ENCODE peak calls at places on chromosomes 12 and 14, in four cellular contexts. G is A549, A is K562, Z is H1. R is an unnamed sample.
A peak's percentile ranks its signal among the peaks of the same experiment; 100 is the strongest.

GRCh38 chr12:124786065-124786964 is 77.3 kb downstream of the SCARB1 start:
- DNase-seq in G (peak; percentile 46), A (no peak), Z (peak; percentile 88), R (no peak)

GRCh38 chr12:103273645-103274044 is 222.1 kb downstream of the C12orf42 start:
- DNase-seq in G (no peak), A (no peak), Z (no peak), R (no peak)

GRCh38 chr12:126354633-126355032 is 1289.4 kb downstream of the AACS start:
- DNase-seq in G (no peak), A (no peak), Z (no peak), R (no peak)

GRCh38 chr14:45651906-45652305 is 398.9 kb upstream of the MIS18BP1 start:
- DNase-seq in G (no peak), A (no peak), Z (no peak), R (no peak)

GRCh38 chr12:464484-465267 is 4.9 kb downstream of the B4GALNT3 start:
- DNase-seq in G (no peak), A (no peak), Z (no peak), R (no peak)

GRCh38 chr14:89954045-89955021 is at the start of gene EFCAB11:
- DNase-seq in G (peak; percentile 97), A (peak; percentile 83), Z (peak; percentile 93), R (peak; percentile 98)

GRCh38 chr12:44972746-44973421 is 78.0 kb downstream of the DBX2 start:
- DNase-seq in G (peak; percentile 34), A (no peak), Z (no peak), R (peak; percentile 16)

GRCh38 chr12:63036216-63036973 is 101.4 kb upstream of the PPM1H start:
- DNase-seq in G (no peak), A (no peak), Z (no peak), R (no peak)

GRCh38 chr12:128803788-128804187 is 20.0 kb downstream of the SLC15A4 start:
- DNase-seq in G (no peak), A (no peak), Z (no peak), R (no peak)

GRCh38 chr12:89542912-89543592 is 17.2 kb upstream of the POC1B start:
- DNase-seq in G (peak; percentile 89), A (peak; percentile 67), Z (peak; percentile 79), R (peak; percentile 73)

GRCh38 chr14:86654558-86655184 is 1124.7 kb downstream of the FLRT2 start:
- DNase-seq in G (peak; percentile 51), A (peak; percentile 16), Z (peak; percentile 89), R (peak; percentile 34)

GRCh38 chr14:24260780-24261157 is 2.2 kb downstream of the TGM1 start:
- DNase-seq in G (no peak), A (no peak), Z (no peak), R (no peak)

GRCh38 chr12:93146278-93146939 is 217.3 kb upstream of the EEA1 start:
- DNase-seq in G (no peak), A (no peak), Z (no peak), R (no peak)

GRCh38 chr12:109981311-109981710 is 14.9 kb downstream of the GIT2 start:
- DNase-seq in G (no peak), A (no peak), Z (no peak), R (no peak)

GRCh38 chr12:132054983-132055382 is 89.1 kb downstream of the DDX51 start:
- DNase-seq in G (no peak), A (no peak), Z (no peak), R (no peak)

GRCh38 chr12:94553130-94553519 is 93.5 kb upstream of the CEP83 start:
- DNase-seq in G (peak; percentile 70), A (no peak), Z (no peak), R (no peak)

GRCh38 chr14:24013654-24014514 is 25.2 kb downstream of the DHRS4L2 start:
- DNase-seq in G (peak; percentile 77), A (peak; percentile 60), Z (no peak), R (peak; percentile 92)

GRCh38 chr12:53380797-53381738 is 1.1 kb downstream of the SP1 start:
- DNase-seq in G (no peak), A (no peak), Z (peak; percentile 48), R (no peak)

GRCh38 chr14:92074555-92074954 is 31.8 kb downstream of the ATXN3 start:
- DNase-seq in G (no peak), A (no peak), Z (no peak), R (no peak)

GRCh38 chr12:92486443-92487137 is 216.2 kb upstream of the PLEKHG7 start:
- DNase-seq in G (no peak), A (no peak), Z (no peak), R (no peak)

GRCh38 chr12:91922674-91923073 is 223.0 kb downstream of the BTG1 start:
- DNase-seq in G (no peak), A (no peak), Z (no peak), R (no peak)

GRCh38 chr12:87687362-87687761 is 341.8 kb downstream of the C12orf50 start:
- DNase-seq in G (peak; percentile 50), A (no peak), Z (no peak), R (no peak)

GRCh38 chr14:54129850-54130640 is 173.4 kb upstream of the BMP4 start:
- DNase-seq in G (no peak), A (no peak), Z (no peak), R (no peak)

GRCh38 chr12:53052419-53053222 is 2.8 kb downstream of the TNS2 start:
- DNase-seq in G (peak; percentile 77), A (no peak), Z (no peak), R (no peak)

GRCh38 chr12:52661668-52662067 is 9.7 kb upstream of the KRT2 start:
- DNase-seq in G (no peak), A (no peak), Z (no peak), R (no peak)

GRCh38 chr12:72632286-72632685 is 360.1 kb downstream of the TRHDE start:
- DNase-seq in G (no peak), A (no peak), Z (no peak), R (no peak)

GRCh38 chr14:89093083-89093482 is 268.6 kb downstream of the TTC8 start:
- DNase-seq in G (no peak), A (no peak), Z (no peak), R (no peak)

GRCh38 chr12:116164263-116164817 is 113.2 kb downstream of the MED13L start:
- DNase-seq in G (no peak), A (peak; percentile 27), Z (no peak), R (no peak)

GRCh38 chr12:12735301-12735700 is 18.1 kb downstream of the CDKN1B start:
- DNase-seq in G (no peak), A (no peak), Z (no peak), R (no peak)

GRCh38 chr12:120093592-120094355 is 22.8 kb downstream of the RAB35 start:
- DNase-seq in G (no peak), A (peak; percentile 52), Z (peak; percentile 86), R (no peak)

GRCh38 chr14:35050652-35051051 is 4.6 kb downstream of the FAM177A1 start:
- DNase-seq in G (peak; percentile 81), A (peak; percentile 46), Z (no peak), R (peak; percentile 87)

GRCh38 chr14:94867931-94868597 is 98.2 kb upstream of the GSC start:
- DNase-seq in G (no peak), A (no peak), Z (no peak), R (no peak)

GRCh38 chr12:30391766-30392366 is 303.8 kb downstream of the IPO8 start:
- DNase-seq in G (no peak), A (no peak), Z (no peak), R (no peak)

GRCh38 chr14:34436118-34436905 is 25.7 kb downstream of the SPTSSA start:
- DNase-seq in G (no peak), A (no peak), Z (no peak), R (peak; percentile 55)

GRCh38 chr14:31787377-31787776 is 226.2 kb downstream of the NUBPL start:
- DNase-seq in G (peak; percentile 50), A (peak; percentile 5), Z (no peak), R (peak; percentile 72)

GRCh38 chr14:20998674-20999366 is at the start of gene SLC39A2:
- DNase-seq in G (no peak), A (peak; percentile 24), Z (peak; percentile 60), R (no peak)

GRCh38 chr12:5715076-5715475 is 230.0 kb downstream of the ANO2 start:
- DNase-seq in G (no peak), A (no peak), Z (no peak), R (peak; percentile 6)
- TF ChIP-seq RFX5 in G (no peak), A (no peak), Z (no peak), R (no peak)

GRCh38 chr12:71556881-71557280 is 106.8 kb downstream of the ZFC3H1 start:
- DNase-seq in G (peak; percentile 72), A (no peak), Z (no peak), R (peak; percentile 18)
- TF ChIP-seq PHF8 in G (no peak), A (no peak), Z (no peak), R (no peak)

GRCh38 chr12:76764856-76765255 is 941 bp downstream of the ZDHHC17 start:
- DNase-seq in G (no peak), A (no peak), Z (no peak), R (peak; percentile 4)
- TF ChIP-seq RFX5 in G (no peak), A (no peak), Z (no peak), R (no peak)

DNA sequence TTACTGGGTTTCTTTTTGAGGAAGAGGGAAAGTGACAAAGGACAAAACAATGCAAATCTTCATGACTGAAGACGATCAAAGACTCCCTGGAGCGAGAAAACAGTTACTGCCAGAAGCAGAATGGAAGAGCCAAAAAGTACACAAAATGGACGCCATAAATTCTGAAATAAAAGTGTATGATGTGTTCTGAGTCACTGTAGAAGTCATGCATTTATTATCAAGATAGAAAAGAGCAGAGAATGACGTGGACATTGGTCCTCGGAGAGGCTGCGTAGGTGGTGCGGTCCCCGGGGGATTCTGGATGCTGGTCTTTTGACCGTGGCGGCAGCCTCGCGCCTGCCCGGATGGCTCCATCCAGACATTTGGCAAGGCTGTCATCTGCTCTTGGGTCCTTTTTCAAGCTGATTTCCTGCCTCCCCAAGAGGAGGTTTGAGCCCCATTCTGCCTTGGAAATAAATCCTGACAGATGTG is 52.8 kb downstream of the C14orf132 start:
- DNase-seq in G (no peak), A (no peak), Z (no peak), R (no peak)
- TF ChIP-seq PHF8 in G (no peak), A (no peak), Z (no peak), R (no peak)

DNA sequence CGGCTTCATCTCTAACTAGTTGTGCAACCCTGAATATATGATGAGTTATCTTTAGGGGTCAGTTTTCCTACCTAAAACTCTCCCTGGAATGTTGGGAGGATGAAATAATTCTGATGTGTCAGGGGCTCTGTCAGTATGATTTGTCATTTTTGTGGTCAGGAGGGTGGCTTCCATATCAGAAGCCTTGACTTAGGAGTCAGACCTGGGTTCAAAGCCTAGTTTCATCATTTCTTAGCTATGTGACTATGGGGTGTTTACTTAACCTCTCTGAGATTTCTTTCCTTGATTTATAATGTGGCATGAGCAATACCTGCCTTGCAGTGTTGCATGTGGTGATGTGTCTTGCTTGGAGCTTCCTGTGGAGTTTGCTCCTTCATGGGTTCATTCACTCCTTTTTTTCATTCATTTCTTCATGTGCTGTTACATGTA is 146.8 kb downstream of the CHST11 start:
- DNase-seq in G (peak; percentile 79), A (no peak), Z (no peak), R (no peak)
- TF ChIP-seq RFX5 in G (no peak), A (no peak), Z (no peak), R (no peak)